ENCODE peak calls at places on chromosome 7, in seven cellular contexts. S is activated CD8-positive, alpha-beta memory T cell treated with anti-CD3 and anti-CD28 coated beads, Interleukin-2, amount 50 U/mL, for 4 hours; I is effector memory CD4-positive, alpha-beta T cell; H is activated T-helper 9 cell treated with anti-CD3 and anti-CD28 coated beads, Interleukin-2, amount 50 U/mL, for 16 hours; J is lower leg skin; D is erythroblast; G is amygdala. X is an unnamed sample.

GRCh38 chr7:139866047-139866837 is 37.2 kb downstream of the TBXAS1 start:
- DNase-seq in G (no peak), J (peak; percentile 12), I (no peak), S (no peak), D (no peak), H (no peak), X (no peak)

GRCh38 chr7:69786707-69787395 is 188.6 kb downstream of the AUTS2 start:
- DNase-seq in D (no peak), H (no peak), S (no peak), J (no peak), I (no peak), G (no peak), X (no peak)

GRCh38 chr7:104482362-104483042 is 154.1 kb downstream of the LHFPL3 start:
- DNase-seq in J (no peak), G (peak; percentile 13), D (no peak), I (no peak), H (no peak), S (no peak), X (no peak)

GRCh38 chr7:27418544-27418943 is 175.9 kb downstream of the EVX1 start:
- DNase-seq in H (no peak), S (no peak), J (no peak), G (no peak), I (no peak), D (no peak), X (no peak)

GRCh38 chr7:13288516-13288915 is 601.1 kb downstream of the ARL4A start:
- DNase-seq in I (no peak), J (no peak), G (no peak), H (no peak), D (no peak), S (no peak), X (no peak)

GRCh38 chr7:17625038-17625437 is 315.3 kb downstream of the SNX13 start:
- DNase-seq in D (no peak), J (no peak), H (no peak), S (no peak), G (no peak), I (no peak), X (no peak)

GRCh38 chr7:121278120-121279021 is 50.4 kb upstream of the WNT16 start:
- DNase-seq in H (no peak), S (no peak), I (no peak), J (no peak), D (peak; percentile 77), G (no peak), X (no peak)

GRCh38 chr7:7851381-7851780 is 117.2 kb upstream of the GLCCI1 start:
- DNase-seq in I (no peak), H (no peak), S (no peak), G (no peak), D (no peak), J (no peak), X (no peak)

GRCh38 chr7:153404781-153405279 is 645.3 kb downstream of the ACTR3B start:
- DNase-seq in G (no peak), J (peak; percentile 31), S (no peak), D (no peak), H (no peak), I (no peak), X (no peak)

GRCh38 chr7:98754041-98754479 is 115.8 kb downstream of the TMEM130 start:
- DNase-seq in D (peak; percentile 7), J (no peak), G (peak; percentile 39), H (no peak), S (no peak), I (no peak), X (no peak)

GRCh38 chr7:36202347-36202896 is 49.4 kb downstream of the EEPD1 start:
- DNase-seq in J (no peak), I (no peak), G (no peak), S (no peak), H (no peak), D (no peak), X (no peak)

GRCh38 chr7:158018971-158019645 is 568.5 kb downstream of the PTPRN2 start:
- DNase-seq in G (no peak), I (no peak), S (no peak), D (no peak), J (peak; percentile 59), H (no peak), X (no peak)

GRCh38 chr7:2013381-2014311 is 219.1 kb downstream of the MAD1L1 start:
- DNase-seq in I (no peak), H (no peak), D (no peak), J (peak; percentile 81), G (no peak), S (peak; percentile 9), X (peak; percentile 34)

GRCh38 chr7:78073470-78074382 is 275.2 kb downstream of the PHTF2 start:
- DNase-seq in I (no peak), H (no peak), G (no peak), J (no peak), S (no peak), D (peak; percentile 4), X (no peak)

GRCh38 chr7:44398953-44399574 is 73.7 kb upstream of the CAMK2B start:
- DNase-seq in G (no peak), S (no peak), D (no peak), H (no peak), I (no peak), J (peak; percentile 31), X (no peak)

GRCh38 chr7:37336259-37336658 is 112.4 kb downstream of the ELMO1 start:
- DNase-seq in D (no peak), H (no peak), G (no peak), S (no peak), J (no peak), I (no peak), X (no peak)

GRCh38 chr7:138885383-138886147 is 87.6 kb upstream of the ATP6V0A4 start:
- DNase-seq in H (no peak), G (no peak), J (no peak), S (no peak), D (peak; percentile 8), I (no peak), X (no peak)

GRCh38 chr7:134703781-134704180 is 57.1 kb downstream of the BPGM start:
- DNase-seq in G (no peak), S (no peak), D (no peak), I (no peak), J (no peak), H (no peak), X (no peak)